ENCODE peak calls at places on chromosomes 1 and 21, in six cellular contexts. S is H9, H is mesenchymal stem cell, R is IMR-90, A is neuronal stem cell, M is H1. I is an unnamed sample.

GRCh38 chr1:206803221-206803730 is 31.0 kb upstream of the IL10 start:
- DNase-seq in S (no peak), H (no peak), R (no peak), A (no peak), M (no peak), I (no peak)

GRCh38 chr21:35635261-35635660 is 425.1 kb downstream of the SETD4 start:
- DNase-seq in S (no peak), H (peak), R (peak), A (no peak), M (no peak), I (peak)

GRCh38 chr1:26164036-26164927 is 4.5 kb downstream of the C1orf232 start:
- DNase-seq in S (peak), H (peak), R (no peak), A (peak), M (peak), I (no peak)

GRCh38 chr1:239112092-239112491 is 274.3 kb upstream of the CHRM3 start:
- DNase-seq in S (no peak), H (no peak), R (no peak), A (no peak), M (no peak), I (no peak)

GRCh38 chr21:45299864-45300785 is 12.4 kb upstream of the POFUT2 start:
- DNase-seq in S (no peak), H (peak), R (peak), A (no peak), M (no peak), I (no peak)

GRCh38 chr1:33661791-33662190 is 189.3 kb downstream of the ZSCAN20 start:
- DNase-seq in S (no peak), H (no peak), R (no peak), A (no peak), M (no peak), I (no peak)

GRCh38 chr21:27505516-27505915 is 538.6 kb upstream of the ADAMTS5 start:
- DNase-seq in S (no peak), H (no peak), R (peak), A (no peak), M (no peak), I (no peak)

GRCh38 chr1:31581821-31582810 is 5.8 kb downstream of the TINAGL1 start:
- DNase-seq in S (no peak), H (no peak), R (no peak), A (no peak), M (no peak), I (peak)

GRCh38 chr1:1063945-1064831 is 9.9 kb downstream of the RNF223 start:
- DNase-seq in S (peak), H (peak), R (peak), A (no peak), M (peak), I (peak)

GRCh38 chr1:64574301-64574700 is 104.4 kb downstream of the CACHD1 start:
- DNase-seq in S (no peak), H (no peak), R (peak), A (no peak), M (no peak), I (no peak)

GRCh38 chr21:32713726-32714125 is 14.1 kb downstream of the SYNJ1 start:
- DNase-seq in S (no peak), H (no peak), R (no peak), A (no peak), M (no peak), I (peak)

GRCh38 chr1:21619041-21619947 is 49.9 kb downstream of the RAP1GAP start:
- DNase-seq in S (no peak), H (no peak), R (no peak), A (no peak), M (peak), I (no peak)

GRCh38 chr1:68293609-68294353 is 61.5 kb upstream of the WLS start:
- DNase-seq in S (peak), H (peak), R (peak), A (peak), M (peak), I (no peak)

GRCh38 chr1:40404670-40405462 is 31.3 kb downstream of the SMAP2 start:
- DNase-seq in S (no peak), H (peak), R (peak), A (peak), M (no peak), I (peak)

GRCh38 chr1:118960567-118961136 is 27.5 kb downstream of the TBX15 start:
- DNase-seq in S (no peak), H (peak), R (no peak), A (no peak), M (no peak), I (peak)

GRCh38 chr21:41120997-41121396 is 47.0 kb upstream of the BACE2 start:
- DNase-seq in S (no peak), H (no peak), R (no peak), A (no peak), M (no peak), I (no peak)

GRCh38 chr1:246836169-246836568 is 95.6 kb downstream of the AHCTF1 start:
- DNase-seq in S (no peak), H (peak), R (peak), A (no peak), M (no peak), I (no peak)

GRCh38 chr1:205630241-205630640 is 1.6 kb downstream of the ELK4 start:
- DNase-seq in S (no peak), H (peak), R (peak), A (no peak), M (no peak), I (peak)

GRCh38 chr1:21317035-21317689 is 26.9 kb upstream of the ECE1 start:
- DNase-seq in S (no peak), H (peak), R (peak), A (no peak), M (no peak), I (peak)

GRCh38 chr1:207026177-207026576 is 6.4 kb downstream of the C1orf116 start:
- DNase-seq in S (no peak), H (no peak), R (no peak), A (no peak), M (no peak), I (no peak)

GRCh38 chr1:209095627-209096595 is 487.6 kb upstream of the CAMK1G start:
- DNase-seq in S (no peak), H (peak), R (peak), A (no peak), M (no peak), I (peak)

GRCh38 chr1:11388617-11389016 is 90.3 kb upstream of the DISP3 start:
- DNase-seq in S (peak), H (no peak), R (no peak), A (no peak), M (no peak), I (no peak)

GRCh38 chr1:30052178-30052577 is 671.2 kb downstream of the MATN1 start:
- DNase-seq in S (no peak), H (no peak), R (no peak), A (no peak), M (no peak), I (no peak)

GRCh38 chr1:21896652-21897532 is 40.2 kb downstream of the HSPG2 start:
- DNase-seq in S (no peak), H (no peak), R (no peak), A (no peak), M (no peak), I (peak)

GRCh38 chr1:44713321-44713781 is 17.6 kb downstream of the RNU5D-1 start:
- DNase-seq in S (no peak), H (no peak), R (no peak), A (no peak), M (no peak), I (peak)

GRCh38 chr1:220878223-220879081 is 791 bp upstream of the HLX start:
- DNase-seq in S (no peak), H (peak), R (no peak), A (no peak), M (peak), I (no peak)

GRCh38 chr1:36306210-36306901 is at the start of gene SH3D21:
- DNase-seq in S (peak), H (peak), R (no peak), A (peak), M (peak), I (peak)

GRCh38 chr1:58573705-58574591 is 3.1 kb downstream of the TACSTD2 start:
- DNase-seq in S (no peak), H (no peak), R (no peak), A (no peak), M (peak), I (no peak)

GRCh38 chr1:239893127-239893731 is 198.5 kb upstream of the FMN2 start:
- DNase-seq in S (no peak), H (no peak), R (no peak), A (no peak), M (no peak), I (no peak)

GRCh38 chr1:57254006-57254405 is 169.9 kb downstream of the DAB1 start:
- DNase-seq in S (no peak), H (no peak), R (peak), A (no peak), M (no peak), I (peak)

GRCh38 chr1:12516741-12517140 is 101.3 kb downstream of the DHRS3 start:
- DNase-seq in S (no peak), H (no peak), R (no peak), A (no peak), M (no peak), I (no peak)

GRCh38 chr1:100606438-100606837 is 68.5 kb downstream of the GPR88 start:
- DNase-seq in S (no peak), H (peak), R (peak), A (no peak), M (no peak), I (no peak)

GRCh38 chr1:8873506-8874229 is 4.8 kb downstream of the ENO1 start:
- DNase-seq in S (peak), H (peak), R (peak), A (no peak), M (peak), I (peak)

GRCh38 chr21:14523234-14523633 is 22.9 kb downstream of the SAMSN1 start:
- DNase-seq in S (no peak), H (no peak), R (no peak), A (no peak), M (no peak), I (peak)

GRCh38 chr1:78884685-78885452 is 121.7 kb downstream of the ADGRL4 start:
- DNase-seq in S (no peak), H (peak), R (peak), A (peak), M (no peak), I (no peak)

GRCh38 chr1:170494369-170494768 is 37.6 kb upstream of the GORAB start:
- DNase-seq in S (no peak), H (peak), R (peak), A (no peak), M (no peak), I (no peak)

GRCh38 chr1:47915677-47916353 is 81.4 kb downstream of the TRABD2B start:
- DNase-seq in S (peak), H (no peak), R (no peak), A (no peak), M (no peak), I (no peak)

GRCh38 chr21:43339668-43340067 is 87.3 kb downstream of the SIK1 start:
- DNase-seq in S (no peak), H (no peak), R (no peak), A (no peak), M (no peak), I (no peak)

GRCh38 chr1:177872563-177872900 is 97.3 kb downstream of the SEC16B start:
- DNase-seq in S (no peak), H (no peak), R (no peak), A (no peak), M (no peak), I (no peak)

GRCh38 chr1:177873238-177873637 is 96.6 kb downstream of the SEC16B start:
- DNase-seq in S (no peak), H (peak), R (peak), A (no peak), M (no peak), I (peak)

GRCh38 chr1:177871633-177872562 is 98.0 kb downstream of the SEC16B start:
- DNase-seq in S (no peak), H (no peak), R (no peak), A (no peak), M (no peak), I (no peak)

GRCh38 chr1:177865807-177866206 is 104.1 kb downstream of the SEC16B start:
- DNase-seq in S (no peak), H (no peak), R (no peak), A (no peak), M (no peak), I (no peak)

GRCh38 chr1:177869586-177869985 is 100.3 kb downstream of the SEC16B start:
- DNase-seq in S (no peak), H (no peak), R (no peak), A (no peak), M (no peak), I (no peak)
- H3K14ac ChIP-seq in S (no peak), H (no peak), R (peak), A (no peak), M (no peak), I (no peak)

DNA sequence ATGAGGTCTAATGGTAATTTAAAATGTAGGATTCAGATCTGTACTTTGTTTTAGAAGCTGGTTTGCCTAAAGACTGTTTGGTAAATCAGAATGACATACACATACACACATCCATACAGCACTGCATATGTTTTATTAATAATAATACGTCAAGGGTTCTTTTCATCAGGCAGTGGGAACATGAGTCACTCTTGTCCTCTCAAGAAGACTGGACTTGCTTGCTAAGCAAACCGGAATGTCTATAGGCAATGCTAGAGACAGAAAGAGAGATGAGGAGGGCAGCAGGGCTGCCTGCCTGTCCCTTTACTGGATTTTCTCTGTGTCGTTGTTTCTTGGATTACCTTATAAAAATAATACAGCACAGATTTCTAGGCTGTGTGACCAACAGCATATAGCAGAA is 119.1 kb upstream of the GALNT2 start:
- DNase-seq in S (no peak), H (no peak), R (no peak), A (no peak), M (no peak), I (peak)
- H3K14ac ChIP-seq in S (no peak), H (no peak), R (no peak), A (no peak), M (no peak), I (no peak)

DNA sequence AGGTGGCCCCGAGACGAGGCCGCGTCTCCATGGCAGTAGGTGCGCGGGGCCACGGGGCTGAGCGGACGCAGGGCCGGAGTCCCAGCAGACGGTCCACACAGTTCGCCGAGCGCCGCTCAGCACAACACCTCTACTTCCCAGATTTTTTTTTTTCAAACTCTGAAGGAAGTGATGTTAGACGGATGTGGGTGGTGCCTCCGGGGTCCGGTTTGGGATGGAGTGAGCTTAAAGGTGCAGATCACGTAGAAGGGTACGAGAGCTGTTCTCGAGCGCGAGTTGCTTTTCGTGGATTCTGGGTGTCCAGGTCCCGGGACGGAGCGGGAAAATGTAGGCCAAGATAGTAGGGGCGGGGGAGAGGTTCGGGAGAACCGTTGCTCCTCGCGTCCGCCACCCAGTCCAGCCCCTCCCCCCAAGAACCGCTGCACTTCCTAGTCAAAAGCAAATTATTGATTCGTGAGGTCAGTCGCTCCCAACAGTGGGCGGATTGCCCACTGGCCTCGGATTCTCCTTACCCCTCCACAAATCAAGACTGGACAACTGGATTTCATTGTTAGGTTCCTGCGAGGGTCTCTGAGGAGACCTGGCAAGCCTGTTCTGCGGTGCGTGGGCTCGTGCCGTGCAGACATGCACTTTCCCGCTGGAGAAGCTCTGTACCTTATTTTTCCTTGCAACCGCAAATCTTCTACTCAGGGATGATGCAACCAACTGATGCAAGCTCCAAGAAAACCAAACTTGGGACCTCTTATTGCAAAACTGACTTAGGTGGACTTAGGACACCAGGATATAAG is at the start of gene TXNDC12:
- DNase-seq in S (peak), H (peak), R (peak), A (peak), M (peak), I (peak)
- H3K14ac ChIP-seq in S (peak), H (no peak), R (peak), A (no peak), M (no peak), I (peak)

GRCh38 chr1:157173900-157174410 is 35.8 kb upstream of the ETV3 start:
- DNase-seq in S (no peak), H (no peak), R (no peak), A (no peak), M (no peak), I (no peak)
- H3K14ac ChIP-seq in S (no peak), H (no peak), R (no peak), A (no peak), M (no peak), I (no peak)

GRCh38 chr1:53800621-53801020 is 37.5 kb downstream of the NDC1 start:
- DNase-seq in S (no peak), H (no peak), R (no peak), A (no peak), M (no peak), I (no peak)

GRCh38 chr1:53804791-53805505 is 33.1 kb downstream of the NDC1 start:
- DNase-seq in S (no peak), H (peak), R (peak), A (no peak), M (no peak), I (no peak)

GRCh38 chr1:53804181-53804580 is 33.9 kb downstream of the NDC1 start:
- DNase-seq in S (no peak), H (no peak), R (no peak), A (no peak), M (no peak), I (no peak)

DNA sequence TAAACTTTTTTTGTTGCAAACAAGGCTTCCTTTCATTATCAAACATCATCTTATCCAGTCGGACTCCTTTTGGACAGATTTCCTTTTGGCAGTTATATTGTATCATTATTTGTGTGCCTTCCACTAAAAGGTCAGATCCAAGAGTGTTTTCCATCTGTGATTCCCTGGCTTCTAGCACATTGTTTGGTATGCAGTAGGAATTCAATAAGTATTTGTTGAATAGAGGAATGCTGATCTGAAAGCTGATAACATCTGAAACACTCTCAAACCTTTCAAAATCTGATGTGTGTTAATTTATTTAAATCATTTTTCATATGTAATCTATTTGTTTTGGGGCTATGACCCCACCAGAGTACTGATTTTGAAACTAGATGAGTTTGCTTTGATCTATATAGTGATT is 39.0 kb downstream of the NDC1 start:
- DNase-seq in S (no peak), H (no peak), R (no peak), A (no peak), M (no peak), I (no peak)
- H3K14ac ChIP-seq in S (no peak), H (no peak), R (no peak), A (no peak), M (no peak), I (no peak)

GRCh38 chr1:87723193-87723592 is 394.5 kb downstream of the LMO4 start:
- DNase-seq in S (no peak), H (no peak), R (no peak), A (no peak), M (no peak), I (no peak)
- H3K14ac ChIP-seq in S (no peak), H (no peak), R (no peak), A (no peak), M (no peak), I (no peak)

GRCh38 chr1:86455078-86455477 is 13.6 kb upstream of the CLCA1 start:
- DNase-seq in S (no peak), H (no peak), R (no peak), A (no peak), M (no peak), I (no peak)
- H3K14ac ChIP-seq in S (no peak), H (no peak), R (no peak), A (no peak), M (no peak), I (no peak)

GRCh38 chr21:17585875-17586450 is 26.7 kb downstream of the BTG3 start:
- DNase-seq in S (no peak), H (peak), R (peak), A (peak), M (no peak), I (peak)

GRCh38 chr21:17580319-17580718 is 32.4 kb downstream of the BTG3 start:
- DNase-seq in S (no peak), H (no peak), R (no peak), A (no peak), M (no peak), I (no peak)

GRCh38 chr21:17578162-17578561 is 34.5 kb downstream of the BTG3 start:
- DNase-seq in S (no peak), H (no peak), R (no peak), A (no peak), M (no peak), I (no peak)

GRCh38 chr21:17583898-17584297 is 28.8 kb downstream of the BTG3 start:
- DNase-seq in S (no peak), H (no peak), R (no peak), A (no peak), M (no peak), I (no peak)
- H3K14ac ChIP-seq in S (no peak), H (no peak), R (no peak), A (no peak), M (no peak), I (no peak)

GRCh38 chr1:163068716-163069115 is 445 bp upstream of the RGS4 start:
- DNase-seq in S (no peak), H (no peak), R (peak), A (no peak), M (no peak), I (no peak)

GRCh38 chr1:163071381-163072255 is 2.5 kb downstream of the RGS4 start:
- DNase-seq in S (peak), H (peak), R (peak), A (peak), M (peak), I (peak)

GRCh38 chr1:163066686-163067085 is 2.5 kb upstream of the RGS4 start:
- DNase-seq in S (no peak), H (no peak), R (no peak), A (no peak), M (no peak), I (no peak)

GRCh38 chr1:163069655-163070277 is 605 bp downstream of the RGS4 start:
- DNase-seq in S (no peak), H (no peak), R (no peak), A (no peak), M (no peak), I (no peak)

GRCh38 chr1:163069142-163069541 is at the start of gene RGS4:
- DNase-seq in S (peak), H (peak), R (peak), A (peak), M (peak), I (peak)
- H3K14ac ChIP-seq in S (no peak), H (no peak), R (peak), A (no peak), M (no peak), I (no peak)

GRCh38 chr1:107433068-107433467 is 292.2 kb downstream of the NTNG1 start:
- DNase-seq in S (no peak), H (no peak), R (no peak), A (no peak), M (no peak), I (no peak)
- H3K14ac ChIP-seq in S (no peak), H (no peak), R (no peak), A (no peak), M (no peak), I (no peak)

I was measured in trophoblast cell.